ENCODE peak calls at places on chromosomes 16 and 17, in four cellular contexts. Z is cardiac fibroblast, H is astrocyte of the spinal cord, D is NCI-H1092. X is an unnamed sample.

GRCh38 chr17:64304512-64304911 is 41.5 kb upstream of the TEX2 start:
- DNase-seq in Z (no peak), D (no peak), H (no peak), X (no peak)

GRCh38 chr17:58365185-58365979 is 13.4 kb upstream of the SUPT4H1 start:
- DNase-seq in H (no peak), D (no peak), Z (no peak), X (no peak)

GRCh38 chr16:49453983-49454382 is 80.4 kb downstream of the C16orf78 start:
- DNase-seq in H (no peak), D (no peak), Z (no peak), X (no peak)

GRCh38 chr16:2194166-2194834 is 2.1 kb downstream of the CASKIN1 start:
- DNase-seq in D (no peak), Z (no peak), H (no peak), X (no peak)

GRCh38 chr17:58330997-58331814 is 2.6 kb upstream of the TSPOAP1 start:
- DNase-seq in Z (no peak), H (no peak), D (no peak), X (no peak)

GRCh38 chr17:5050281-5050680 is 15.1 kb upstream of the SLC52A1 start:
- DNase-seq in H (no peak), Z (peak), D (no peak), X (no peak)

GRCh38 chr17:63961355-63962207 is 11.1 kb downstream of the SCN4A start:
- DNase-seq in H (peak), D (no peak), Z (peak), X (peak)

GRCh38 chr17:20066253-20066652 is 57.1 kb downstream of the SPECC1 start:
- DNase-seq in D (no peak), H (peak), Z (peak), X (no peak)

GRCh38 chr17:28480278-28480677 is 6.8 kb downstream of the SLC13A2 start:
- DNase-seq in H (no peak), D (no peak), Z (no peak), X (no peak)

GRCh38 chr17:61632826-61633225 is 41.8 kb upstream of the NACA2 start:
- DNase-seq in H (no peak), D (no peak), Z (no peak), X (no peak)

GRCh38 chr17:14557482-14557881 is 256.6 kb downstream of the HS3ST3B1 start:
- DNase-seq in D (no peak), H (no peak), Z (no peak), X (no peak)

GRCh38 chr17:52744179-52744578 is 585.7 kb upstream of the CA10 start:
- DNase-seq in H (no peak), Z (no peak), D (no peak), X (no peak)

GRCh38 chr16:55240933-55241332 is 83.1 kb upstream of the IRX6 start:
- DNase-seq in Z (no peak), D (no peak), H (no peak), X (no peak)

GRCh38 chr16:75695708-75696107 is 5.6 kb downstream of the DUXB start:
- DNase-seq in H (no peak), Z (no peak), D (no peak), X (no peak)

GRCh38 chr16:79598341-79599181 is 2.0 kb downstream of the MAF start:
- DNase-seq in H (peak), D (peak), Z (peak), X (no peak)

GRCh38 chr16:85989376-85989775 is 90.4 kb downstream of the IRF8 start:
- DNase-seq in H (no peak), Z (no peak), D (no peak), X (no peak)

GRCh38 chr16:56625943-56626654 is 518 bp downstream of the MT1E start:
- DNase-seq in D (no peak), H (peak), Z (peak), X (no peak)